ENCODE peak calls at places on chromosomes 13 and 19, in five cellular contexts. Y is HFF-Myc; I is OCI-LY7; L is left ventricle myocardium inferior; X is CD8-positive, alpha-beta T cell. U is an unnamed sample.

GRCh38 chr13:70339738-70340137 is 231.5 kb upstream of the KLHL1 start:
- DNase-seq in Y (no peak), I (peak; percentile 1), L (no peak), X (no peak), U (no peak)

GRCh38 chr13:23959231-23959862 is 62.0 kb upstream of the C1QTNF9B start:
- DNase-seq in Y (no peak), I (no peak), L (no peak), X (no peak), U (no peak)

GRCh38 chr19:19134687-19135158 is 3.6 kb downstream of the TMEM161A start:
- DNase-seq in Y (no peak), I (peak; percentile 52), L (peak; percentile 82), X (no peak), U (no peak)

GRCh38 chr13:20353973-20354372 is 121.9 kb upstream of the GJB6 start:
- DNase-seq in Y (no peak), I (no peak), L (no peak), X (no peak), U (peak; percentile 72)

GRCh38 chr13:44306401-44307192 is 67.0 kb upstream of the SERP2 start:
- DNase-seq in Y (peak; percentile 83), I (no peak), L (peak; percentile 43), X (no peak), U (peak; percentile 93)

GRCh38 chr13:48233886-48234488 is 981 bp downstream of the ITM2B start:
- DNase-seq in Y (no peak), I (no peak), L (no peak), X (no peak), U (peak; percentile 79)

GRCh38 chr19:16736709-16737108 is 17.1 kb downstream of the NWD1 start:
- DNase-seq in Y (no peak), I (peak; percentile 53), L (no peak), X (no peak), U (no peak)

GRCh38 chr19:15419413-15420025 is 731 bp upstream of the AKAP8L start:
- DNase-seq in Y (no peak), I (no peak), L (no peak), X (no peak), U (no peak)

GRCh38 chr19:28871099-28871725 is 341.7 kb downstream of the UQCRFS1 start:
- DNase-seq in Y (no peak), I (no peak), L (no peak), X (no peak), U (no peak)

GRCh38 chr19:51354742-51355148 is 11.4 kb downstream of the ETFB start:
- DNase-seq in Y (no peak), I (no peak), L (no peak), X (no peak), U (peak; percentile 37)

GRCh38 chr13:81133066-81133465 is 792.1 kb upstream of the SPRY2 start:
- DNase-seq in Y (no peak), I (no peak), L (no peak), X (no peak), U (no peak)

DNA sequence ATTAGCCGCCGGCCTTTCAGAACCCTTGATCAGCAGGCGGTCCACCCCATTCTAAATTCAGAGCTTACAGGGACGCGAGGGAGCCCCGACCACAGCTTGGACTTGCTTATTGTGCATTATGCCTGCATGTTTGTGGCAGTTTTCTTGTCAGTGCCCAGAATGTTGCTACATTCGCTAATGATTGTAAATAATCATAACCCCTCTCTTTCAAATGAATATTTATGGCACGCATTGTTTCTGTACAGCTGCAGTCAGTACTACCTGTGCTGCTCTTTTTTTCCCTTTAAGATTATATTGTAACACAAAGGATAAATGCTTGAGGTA is 321 bp upstream of the VPS36 start:
- DNase-seq in Y (no peak), I (no peak), L (no peak), X (no peak), U (no peak)
- TF ChIP-seq CTCF in Y (no peak), I (no peak), L (no peak), X (peak; percentile 71), U (no peak)

DNA sequence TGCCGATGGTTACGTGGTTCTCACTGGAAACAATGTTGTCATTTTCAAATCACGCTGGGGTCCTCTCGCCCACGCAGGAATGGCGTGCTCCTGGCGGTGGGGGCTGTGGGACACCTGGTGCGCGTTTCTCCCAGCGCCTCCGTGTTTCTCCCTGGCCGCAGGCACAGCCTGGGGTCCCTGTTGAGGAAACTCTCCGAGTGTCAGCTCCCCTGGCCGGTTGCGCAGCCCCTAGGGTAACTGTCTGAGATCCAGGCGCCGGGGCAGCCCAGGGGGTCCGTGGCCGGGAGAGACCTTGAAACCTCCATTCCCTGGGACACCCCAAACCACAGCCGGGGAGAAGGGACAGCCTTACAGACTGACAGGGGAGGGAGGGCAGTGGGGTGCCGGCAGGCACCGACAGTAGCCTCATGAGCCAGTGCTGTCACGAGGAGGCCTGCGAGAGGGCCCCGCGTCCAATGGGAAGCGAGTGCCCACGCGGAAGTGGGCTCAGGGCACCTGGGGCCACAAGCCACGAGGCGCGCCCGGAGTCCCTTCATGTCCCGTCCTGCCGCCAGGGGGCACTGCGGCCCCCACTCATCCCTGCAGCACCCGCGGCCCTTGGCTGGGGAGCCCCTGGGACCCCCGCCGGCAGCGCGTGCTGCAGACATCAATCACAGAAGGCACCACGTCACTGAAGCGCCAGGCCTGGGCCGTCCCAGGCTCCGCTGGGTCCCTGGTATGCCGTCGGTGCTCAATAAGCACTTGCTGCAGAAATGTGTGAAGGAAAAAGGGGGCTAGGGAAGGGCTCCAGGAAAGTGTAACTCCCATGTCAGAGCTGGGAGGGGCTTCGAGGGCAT is 9.5 kb downstream of the ADAMTSL5 start:
- DNase-seq in Y (no peak), I (peak; percentile 77), L (no peak), X (peak; percentile 77), U (peak; percentile 49)
- TF ChIP-seq CTCF in Y (peak; percentile 81), I (peak; percentile 84), L (peak; percentile 81), X (peak; percentile 74), U (peak; percentile 71)

GRCh38 chr19:6418562-6418932 is 6.1 kb downstream of the KHSRP start:
- DNase-seq in Y (no peak), I (no peak), L (no peak), X (no peak), U (no peak)

GRCh38 chr19:6414793-6415591 is 9.6 kb downstream of the KHSRP start:
- DNase-seq in Y (no peak), I (no peak), L (no peak), X (no peak), U (no peak)

GRCh38 chr19:6416658-6417405 is 7.8 kb downstream of the KHSRP start:
- DNase-seq in Y (no peak), I (no peak), L (no peak), X (no peak), U (no peak)

GRCh38 chr19:6415592-6416190 is 8.9 kb downstream of the KHSRP start:
- DNase-seq in Y (no peak), I (no peak), L (no peak), X (no peak), U (no peak)

DNA sequence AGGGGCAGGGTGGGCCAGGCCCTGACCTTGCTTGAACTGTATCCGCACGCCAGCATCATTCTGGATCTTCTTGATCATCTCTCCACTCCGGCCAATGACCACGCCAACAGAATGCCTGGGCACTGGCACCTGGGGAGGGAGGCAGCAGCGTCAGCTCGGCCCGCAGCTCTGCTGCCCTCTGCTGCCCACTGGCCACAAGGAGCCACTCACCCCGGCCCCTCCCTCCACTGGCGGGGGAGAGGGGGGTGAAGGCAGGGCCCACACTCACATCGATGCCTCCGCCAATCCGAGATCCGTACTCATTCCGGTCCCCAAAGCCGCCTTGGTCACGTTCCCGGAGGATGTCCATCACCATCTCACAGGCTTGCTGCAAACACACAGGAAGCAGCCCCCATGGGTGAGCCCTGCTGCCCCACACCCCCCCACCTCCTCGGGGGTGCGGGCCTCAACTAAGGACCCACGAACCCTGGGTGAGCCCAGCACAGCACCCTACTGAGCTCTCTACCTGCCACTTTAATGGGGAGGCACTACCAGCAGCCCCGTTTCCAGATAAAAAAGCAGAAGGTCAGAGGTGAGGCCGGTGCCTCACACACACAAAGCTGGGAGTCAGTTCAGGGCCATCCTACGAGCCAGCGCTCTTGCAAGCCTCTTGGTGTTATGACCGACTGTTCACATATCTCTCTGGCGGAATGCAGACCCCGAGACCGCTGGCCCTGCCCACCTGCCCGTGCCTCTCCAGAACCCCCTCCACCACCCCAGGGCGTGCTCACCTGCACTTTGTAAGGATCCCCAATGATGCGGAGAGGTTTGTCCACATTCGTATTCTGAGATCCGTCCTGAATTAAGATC is 6.7 kb downstream of the KHSRP start:
- DNase-seq in Y (no peak), I (no peak), L (no peak), X (no peak), U (peak; percentile 17)
- TF ChIP-seq CTCF in Y (peak; percentile 37), I (peak; percentile 13), L (peak; percentile 56), X (no peak), U (peak; percentile 45)

DNA sequence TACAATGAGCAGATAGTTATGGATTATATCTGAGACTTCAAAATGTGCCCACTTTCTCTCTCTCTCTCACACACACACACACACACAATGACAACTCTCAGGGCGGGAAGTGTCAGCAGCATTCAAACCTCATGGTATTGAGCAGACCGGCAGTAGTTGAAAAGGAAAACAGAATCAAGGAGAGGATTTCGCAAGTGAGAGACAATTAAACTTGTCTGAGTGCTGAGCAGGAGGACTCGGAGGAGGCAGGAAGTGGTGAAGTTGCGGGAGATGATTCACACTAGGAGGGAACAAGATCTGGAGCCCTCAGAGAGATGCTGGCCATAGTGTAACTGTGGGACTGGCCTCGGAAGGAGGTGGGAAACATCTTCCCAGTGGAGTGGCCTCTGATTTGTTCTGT is 353.1 kb downstream of the EFNB2 start:
- DNase-seq in Y (peak; percentile 56), I (no peak), L (no peak), X (no peak), U (peak; percentile 91)
- TF ChIP-seq CTCF in Y (no peak), I (no peak), L (no peak), X (no peak), U (no peak)

DNA sequence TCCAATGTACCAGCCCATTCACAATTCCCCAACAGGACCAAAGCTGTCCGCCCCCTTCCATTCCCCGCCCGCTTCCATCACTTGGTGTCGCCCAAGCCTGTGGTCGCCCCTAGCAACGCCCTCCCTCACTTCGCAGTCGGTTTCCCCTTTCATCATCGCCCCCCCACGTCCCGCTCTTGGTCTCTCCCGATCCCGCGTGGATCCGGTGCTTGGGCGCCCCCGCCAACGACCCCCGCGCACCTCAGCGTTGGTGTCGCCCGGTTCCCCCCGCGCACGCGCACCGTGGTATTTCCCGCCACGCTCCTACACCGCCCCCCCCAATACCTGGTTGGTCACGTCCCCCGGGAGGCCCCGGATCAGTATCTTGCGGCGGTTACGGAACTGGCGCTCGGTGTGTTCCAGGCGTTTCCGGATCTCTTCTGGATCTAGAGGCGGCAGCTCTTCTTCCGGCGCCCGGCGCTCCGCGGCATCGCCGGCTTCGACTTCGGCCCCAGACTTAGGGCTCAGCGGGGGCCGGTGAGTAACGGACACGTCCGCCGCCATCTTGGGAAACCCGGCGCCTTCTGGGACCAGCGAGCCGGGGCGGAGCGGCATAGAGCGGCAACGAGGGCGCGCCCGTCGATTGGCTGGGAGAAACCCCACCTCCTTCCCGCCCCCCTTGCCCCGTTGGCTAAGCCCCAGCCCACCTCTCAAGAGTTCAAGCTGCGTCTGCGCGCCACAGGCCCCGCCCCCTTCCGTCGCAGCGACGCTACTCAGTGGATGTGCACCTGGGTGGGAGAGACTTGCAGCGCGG is at the start of gene RAVER1:
- DNase-seq in Y (peak; percentile 86), I (peak; percentile 99), L (peak; percentile 99), X (peak; percentile 98), U (peak; percentile 97)
- TF ChIP-seq CTCF in Y (no peak), I (no peak), L (no peak), X (no peak), U (no peak)